ENCODE peak calls at places on chromosome 22, in nine cellular contexts. D, I, L, X, S, H, Z, T and R are unnamed samples. For H3K9me3, the result is how much of the 10 kb centered on the place peaks cover.

GRCh38 chr22:44312766-44313165 is at the start of gene SHISAL1:
- DNase-seq in D (no peak), I (no peak), L (no peak), X (peak), S (no peak), H (no peak), Z (no peak), T (no peak), R (no peak)

GRCh38 chr22:31313366-31314147 is 21.3 kb upstream of the PIK3IP1 start:
- DNase-seq in D (peak), I (peak), L (peak), X (peak), S (peak), H (peak), Z (peak), T (peak), R (peak)

GRCh38 chr22:23053051-23053707 is 17.1 kb upstream of the GNAZ start:
- DNase-seq in D (peak), I (no peak), L (no peak), X (no peak), S (no peak), H (no peak), Z (no peak), T (no peak), R (no peak)

GRCh38 chr22:44932493-44932892 is 77.3 kb downstream of the PHF21B start:
- DNase-seq in D (no peak), I (no peak), L (no peak), X (no peak), S (no peak), H (no peak), Z (no peak), T (no peak), R (no peak)

GRCh38 chr22:23504522-23504921 is 75.6 kb downstream of the IGLL1 start:
- DNase-seq in D (no peak), I (no peak), L (no peak), X (no peak), S (no peak), H (peak), Z (no peak), T (no peak), R (no peak)

GRCh38 chr22:41526802-41527799 is 17.2 kb downstream of the POLR3H start:
- DNase-seq in D (peak), I (peak), L (peak), X (peak), S (peak), H (peak), Z (peak), T (peak), R (peak)

GRCh38 chr22:18998998-18999397 is 62.9 kb upstream of the PRODH start:
- DNase-seq in D (peak), I (no peak), L (no peak), X (no peak), S (no peak), H (no peak), Z (no peak), T (no peak), R (no peak)

GRCh38 chr22:40220316-40221054 is 42.8 kb downstream of the TNRC6B start:
- DNase-seq in D (no peak), I (no peak), L (no peak), X (no peak), S (no peak), H (no peak), Z (no peak), T (no peak), R (no peak)

GRCh38 chr22:32380991-32381390 is 23.3 kb downstream of the RFPL3 start:
- DNase-seq in D (no peak), I (no peak), L (no peak), X (no peak), S (no peak), H (no peak), Z (no peak), T (no peak), R (no peak)

GRCh38 chr22:29641052-29641780 is 37.8 kb downstream of the NF2 start:
- DNase-seq in D (no peak), I (no peak), L (no peak), X (no peak), S (no peak), H (no peak), Z (no peak), T (no peak), R (no peak)

GRCh38 chr22:48501231-48501750 is 1326.4 kb downstream of the BRD1 start:
- DNase-seq in D (no peak), I (no peak), L (no peak), X (no peak), S (no peak), H (no peak), Z (no peak), T (no peak), R (no peak)

GRCh38 chr22:48503035-48503625 is 1324.5 kb downstream of the BRD1 start:
- DNase-seq in D (no peak), I (no peak), L (no peak), X (no peak), S (no peak), H (no peak), Z (no peak), T (no peak), R (no peak)

GRCh38 chr22:48499456-48500425 is 1327.9 kb downstream of the BRD1 start:
- DNase-seq in D (no peak), I (no peak), L (no peak), X (no peak), S (no peak), H (no peak), Z (no peak), T (no peak), R (no peak)

GRCh38 chr22:48498526-48499331 is 1328.9 kb downstream of the BRD1 start:
- DNase-seq in D (peak), I (no peak), L (no peak), X (no peak), S (no peak), H (no peak), Z (no peak), T (no peak), R (no peak)

DNA sequence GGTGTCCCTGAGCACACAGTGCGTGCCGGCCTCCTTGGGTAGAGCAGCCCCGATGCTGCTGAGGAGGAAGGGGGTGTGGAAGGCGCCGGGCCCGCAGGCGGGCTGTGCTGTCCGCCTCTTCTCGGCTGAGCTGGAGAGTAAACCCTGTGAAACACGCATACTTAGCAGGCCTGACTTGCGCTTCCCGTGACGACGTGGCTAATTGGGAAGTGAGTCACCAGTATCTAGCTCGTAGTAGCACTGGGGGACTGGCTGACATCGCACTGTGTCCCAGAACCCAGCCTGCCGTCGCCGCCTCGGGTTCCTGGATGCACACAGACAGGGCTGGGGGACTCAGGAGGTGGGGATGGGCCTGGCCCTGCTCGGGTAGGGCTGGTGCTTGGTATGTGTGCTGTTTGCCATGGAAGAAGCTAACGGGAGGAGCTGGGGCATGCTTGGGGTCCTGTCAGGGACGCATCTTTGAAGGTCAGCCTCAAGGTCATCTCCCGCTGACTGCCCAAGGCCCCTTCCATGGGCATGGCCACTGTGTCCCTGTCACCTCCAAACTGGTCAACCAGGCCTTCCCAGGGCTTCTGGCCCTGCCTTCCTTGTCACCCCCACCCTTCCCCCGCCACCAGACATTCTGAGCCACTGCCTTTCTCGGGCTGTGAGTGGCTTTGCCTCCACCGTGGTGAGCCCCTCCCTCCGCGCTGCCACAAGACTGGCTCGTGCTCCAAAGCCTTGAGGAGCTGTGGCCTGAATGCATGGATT is 1327.0 kb downstream of the BRD1 start:
- DNase-seq in D (peak), I (no peak), L (no peak), X (no peak), S (no peak), H (no peak), Z (no peak), T (no peak), R (no peak)
- H3K9me3 ChIP-seq in D (under half), I (under half), L (under half), X (under half), S (under half), H (under half), Z (under half), T (under half), R (under half)

GRCh38 chr22:48444320-48445112 is 1383.2 kb downstream of the BRD1 start:
- DNase-seq in D (no peak), I (no peak), L (no peak), X (no peak), S (no peak), H (no peak), Z (no peak), T (no peak), R (no peak)
- H3K9me3 ChIP-seq in D (under half), I (under half), L (under half), X (under half), S (under half), H (under half), Z (under half), T (under half), R (under half)

GRCh38 chr22:49143812-49144211 is 683.9 kb downstream of the BRD1 start:
- DNase-seq in D (no peak), I (no peak), L (no peak), X (no peak), S (no peak), H (no peak), Z (no peak), T (no peak), R (no peak)

GRCh38 chr22:49140921-49141680 is 686.6 kb downstream of the BRD1 start:
- DNase-seq in D (no peak), I (no peak), L (no peak), X (no peak), S (no peak), H (no peak), Z (no peak), T (no peak), R (no peak)

GRCh38 chr22:49142891-49143290 is 684.8 kb downstream of the BRD1 start:
- DNase-seq in D (no peak), I (no peak), L (no peak), X (no peak), S (no peak), H (no peak), Z (no peak), T (no peak), R (no peak)

GRCh38 chr22:49141761-49142160 is 685.9 kb downstream of the BRD1 start:
- DNase-seq in D (no peak), I (no peak), L (no peak), X (no peak), S (no peak), H (no peak), Z (no peak), T (no peak), R (no peak)

GRCh38 chr22:49142281-49142680 is 685.4 kb downstream of the BRD1 start:
- DNase-seq in D (no peak), I (no peak), L (no peak), X (no peak), S (no peak), H (no peak), Z (no peak), T (no peak), R (no peak)
- H3K9me3 ChIP-seq in D (under half), I (under half), L (under half), X (under half), S (under half), H (under half), Z (under half), T (under half), R (under half)

GRCh38 chr22:48393041-48393370 is 1434.7 kb downstream of the BRD1 start:
- DNase-seq in D (no peak), I (no peak), L (no peak), X (no peak), S (no peak), H (no peak), Z (no peak), T (no peak), R (no peak)

GRCh38 chr22:48391820-48392219 is 1435.9 kb downstream of the BRD1 start:
- DNase-seq in D (no peak), I (no peak), L (no peak), X (no peak), S (no peak), H (no peak), Z (no peak), T (no peak), R (no peak)

GRCh38 chr22:48391171-48391711 is 1436.4 kb downstream of the BRD1 start:
- DNase-seq in D (no peak), I (no peak), L (no peak), X (no peak), S (no peak), H (no peak), Z (no peak), T (no peak), R (no peak)

GRCh38 chr22:48394787-48395620 is 1432.7 kb downstream of the BRD1 start:
- DNase-seq in D (no peak), I (no peak), L (no peak), X (no peak), S (no peak), H (no peak), Z (no peak), T (no peak), R (no peak)

GRCh38 chr22:48389916-48390315 is 1437.8 kb downstream of the BRD1 start:
- DNase-seq in D (no peak), I (no peak), L (no peak), X (no peak), S (no peak), H (no peak), Z (no peak), T (no peak), R (no peak)
- H3K9me3 ChIP-seq in D (under half), I (under half), L (under half), X (under half), S (under half), H (under half), Z (under half), T (under half), R (under half)

DNA sequence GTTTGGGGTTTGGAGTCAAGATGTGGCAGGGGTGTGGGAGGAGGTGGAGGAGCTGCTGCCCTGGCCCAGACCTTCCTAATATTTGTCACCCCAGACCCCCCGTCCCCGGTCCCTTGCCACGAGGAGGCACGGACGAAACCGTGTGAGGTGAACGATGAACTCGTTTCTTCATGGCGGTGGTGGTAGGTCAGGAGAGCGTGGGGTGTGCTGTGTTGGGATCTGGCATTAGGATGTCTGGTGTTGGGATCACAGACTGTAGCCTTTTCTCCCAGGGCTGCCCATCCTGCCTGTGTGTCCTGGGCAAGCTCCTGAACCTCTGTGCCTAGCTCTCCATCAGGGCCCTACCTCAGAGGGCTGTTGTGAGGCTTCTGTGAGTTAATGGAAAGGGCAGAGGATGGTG is 8.4 kb downstream of the MAPK8IP2 start:
- DNase-seq in D (no peak), I (no peak), L (no peak), X (no peak), S (no peak), H (no peak), Z (no peak), T (no peak), R (no peak)
- H3K9me3 ChIP-seq in D (under half), I (under half), L (under half), X (under half), S (under half), H (under half), Z (under half), T (under half), R (under half)

DNA sequence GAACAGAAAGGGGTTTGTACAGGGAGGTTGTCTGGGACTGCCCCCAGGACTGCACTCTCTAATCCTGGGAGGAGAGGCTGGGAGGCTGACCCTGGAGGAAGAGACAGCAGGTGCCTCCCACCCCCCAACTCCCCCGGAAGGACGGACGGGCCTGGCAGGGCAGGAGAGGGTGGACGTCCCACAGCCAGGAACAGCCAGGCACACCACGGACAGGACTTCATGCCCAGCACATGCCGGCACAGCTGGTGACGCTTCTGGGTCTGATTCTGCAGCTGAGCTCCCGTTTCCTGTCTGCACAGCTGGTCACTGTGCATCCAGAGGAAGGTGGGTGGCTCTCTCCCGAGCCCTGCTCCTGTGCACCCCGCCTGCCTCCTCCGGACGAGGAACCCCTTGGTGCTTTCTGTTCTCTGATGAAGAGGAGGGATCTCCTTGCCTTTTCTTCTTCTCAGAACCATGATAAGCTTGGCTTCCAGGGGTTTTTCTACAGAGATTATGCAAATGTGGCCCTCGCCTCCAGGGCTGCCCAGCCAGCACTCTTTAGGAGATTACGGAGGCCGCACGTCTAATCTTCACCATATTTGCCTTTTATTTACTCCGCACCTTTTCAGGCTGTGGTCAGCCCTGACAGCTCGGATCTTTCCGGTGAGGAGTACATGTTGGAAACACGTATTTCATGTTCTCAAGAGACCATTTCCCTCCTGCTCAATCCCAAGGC is 1295.8 kb downstream of the BRD1 start:
- DNase-seq in D (no peak), I (no peak), L (no peak), X (no peak), S (no peak), H (no peak), Z (no peak), T (no peak), R (no peak)
- H3K9me3 ChIP-seq in D (under half), I (under half), L (under half), X (under half), S (under half), H (under half), Z (under half), T (under half), R (under half)

DNA sequence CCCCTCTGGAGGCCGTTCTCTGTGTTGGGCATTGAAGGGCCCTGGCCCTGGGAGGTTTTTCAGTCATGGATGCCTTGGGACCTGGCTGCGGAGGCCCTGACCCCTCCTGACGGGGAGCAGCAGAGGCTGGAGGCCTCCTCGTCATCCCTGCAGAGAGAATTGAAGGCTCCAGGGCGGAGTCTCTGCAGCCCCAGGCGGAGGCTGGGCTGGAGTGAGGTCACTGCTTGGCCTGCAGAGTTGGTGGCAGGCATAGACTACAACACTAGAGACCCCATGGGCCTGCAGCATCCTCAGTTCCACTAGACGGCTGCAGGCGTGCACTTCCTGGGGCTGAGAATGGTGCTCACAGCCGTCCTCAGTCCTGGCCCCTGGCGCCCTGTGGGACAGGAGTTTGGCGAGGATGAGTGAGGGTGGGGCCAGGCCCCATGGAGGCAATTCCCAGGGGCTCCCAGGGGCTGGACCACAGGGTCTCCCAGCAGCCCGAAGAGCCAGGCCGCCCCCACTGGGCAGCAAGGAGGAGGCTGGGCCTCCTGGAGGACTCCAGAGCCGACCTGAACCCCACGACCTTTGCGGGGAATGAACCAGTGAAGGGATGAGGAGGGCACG is 1194.9 kb downstream of the BRD1 start:
- DNase-seq in D (no peak), I (no peak), L (no peak), X (no peak), S (no peak), H (no peak), Z (no peak), T (no peak), R (no peak)
- H3K9me3 ChIP-seq in D (under half), I (under half), L (under half), X (under half), S (under half), H (under half), Z (under half), T (under half), R (under half)

GRCh38 chr22:48557473-48557872 is 1270.2 kb downstream of the BRD1 start:
- DNase-seq in D (no peak), I (no peak), L (no peak), X (peak), S (no peak), H (no peak), Z (no peak), T (no peak), R (no peak)
- H3K9me3 ChIP-seq in D (under half), I (under half), L (under half), X (under half), S (under half), H (under half), Z (under half), T (under half), R (under half)